ENCODE peak calls at places on chromosomes 3 and 15, in eight cellular contexts. N, Q, Y, V, H, I, F and R are unnamed samples.

GRCh38 chr3:173838644-173839043 is 441.1 kb downstream of the NLGN1 start:
- DNase-seq in N (no peak), Q (no peak), Y (no peak), V (no peak), H (no peak), I (no peak), F (no peak), R (no peak)

GRCh38 chr3:125128861-125129501 is 73.2 kb upstream of the HEG1 start:
- DNase-seq in N (no peak), Q (peak; percentile 53), Y (peak; percentile 41), V (no peak), H (no peak), I (no peak), F (peak; percentile 76), R (no peak)

GRCh38 chr15:50250789-50251394 is 14.6 kb downstream of the HDC start:
- DNase-seq in N (no peak), Q (no peak), Y (no peak), V (no peak), H (no peak), I (no peak), F (no peak), R (no peak)

GRCh38 chr3:142886938-142887337 is 1.9 kb downstream of the PCOLCE2 start:
- DNase-seq in N (no peak), Q (peak; percentile 35), Y (no peak), V (no peak), H (peak; percentile 18), I (no peak), F (no peak), R (no peak)

GRCh38 chr3:49689046-49689886 is at the start of the genes MST1 and RNF123:
- DNase-seq in N (peak; percentile 21), Q (peak; percentile 79), Y (peak; percentile 94), V (no peak), H (peak; percentile 89), I (peak; percentile 95), F (peak; percentile 85), R (peak; percentile 75)

GRCh38 chr3:149936812-149937230 is 33.9 kb downstream of the PFN2 start:
- DNase-seq in N (no peak), Q (peak; percentile 54), Y (peak; percentile 60), V (no peak), H (peak; percentile 56), I (no peak), F (peak; percentile 24), R (no peak)

GRCh38 chr3:27500051-27500450 is 15.9 kb upstream of the SLC4A7 start:
- DNase-seq in N (no peak), Q (no peak), Y (no peak), V (no peak), H (no peak), I (no peak), F (no peak), R (no peak)

GRCh38 chr3:57682284-57682683 is 10.6 kb downstream of the DENND6A start:
- DNase-seq in N (no peak), Q (peak; percentile 15), Y (no peak), V (no peak), H (no peak), I (no peak), F (no peak), R (no peak)

GRCh38 chr3:188230962-188231361 is 77.0 kb downstream of the LPP start:
- DNase-seq in N (peak; percentile 54), Q (no peak), Y (no peak), V (no peak), H (no peak), I (no peak), F (no peak), R (no peak)

GRCh38 chr15:28017423-28017924 is 81.6 kb downstream of the OCA2 start:
- DNase-seq in N (no peak), Q (no peak), Y (peak; percentile 73), V (no peak), H (peak; percentile 19), I (no peak), F (no peak), R (no peak)
- TF ChIP-seq CTCF in N (no peak), Q (peak; percentile 39), Y (peak; percentile 38), V (peak; percentile 39), H (no peak), I (no peak), F (no peak), R (no peak)

GRCh38 chr3:43072361-43072760 is 33.5 kb downstream of the POMGNT2 start:
- DNase-seq in N (no peak), Q (no peak), Y (no peak), V (no peak), H (no peak), I (no peak), F (no peak), R (no peak)

GRCh38 chr3:43073116-43073835 is 32.6 kb downstream of the POMGNT2 start:
- DNase-seq in N (no peak), Q (no peak), Y (no peak), V (no peak), H (no peak), I (no peak), F (no peak), R (no peak)

GRCh38 chr3:43074482-43074881 is 31.4 kb downstream of the POMGNT2 start:
- DNase-seq in N (no peak), Q (no peak), Y (no peak), V (no peak), H (no peak), I (no peak), F (no peak), R (no peak)

GRCh38 chr3:43073836-43074220 is 32.1 kb downstream of the POMGNT2 start:
- DNase-seq in N (no peak), Q (no peak), Y (no peak), V (no peak), H (no peak), I (no peak), F (no peak), R (no peak)

GRCh38 chr3:43071313-43071893 is 34.5 kb downstream of the POMGNT2 start:
- DNase-seq in N (no peak), Q (no peak), Y (no peak), V (no peak), H (no peak), I (no peak), F (no peak), R (no peak)
- TF ChIP-seq CTCF in N (peak; percentile 33), Q (peak; percentile 58), Y (peak; percentile 24), V (peak; percentile 66), H (peak; percentile 21), I (no peak), F (peak; percentile 25), R (no peak)

GRCh38 chr15:83977992-83978391 is 257.6 kb upstream of the GOLGA6L4 start:
- DNase-seq in N (no peak), Q (no peak), Y (no peak), V (no peak), H (no peak), I (no peak), F (no peak), R (no peak)

GRCh38 chr15:83978588-83978987 is 257.0 kb upstream of the GOLGA6L4 start:
- DNase-seq in N (no peak), Q (no peak), Y (no peak), V (no peak), H (no peak), I (no peak), F (no peak), R (no peak)

GRCh38 chr15:83970290-83970890 is 265.2 kb upstream of the GOLGA6L4 start:
- DNase-seq in N (no peak), Q (no peak), Y (no peak), V (no peak), H (no peak), I (no peak), F (no peak), R (peak; percentile 37)

GRCh38 chr15:83971967-83972366 is 263.6 kb upstream of the GOLGA6L4 start:
- DNase-seq in N (no peak), Q (no peak), Y (no peak), V (no peak), H (no peak), I (no peak), F (no peak), R (no peak)

GRCh38 chr15:83973816-83974215 is 261.8 kb upstream of the GOLGA6L4 start:
- DNase-seq in N (no peak), Q (no peak), Y (peak; percentile 7), V (no peak), H (peak; percentile 12), I (no peak), F (no peak), R (no peak)
- TF ChIP-seq CTCF in N (peak; percentile 14), Q (peak; percentile 60), Y (peak; percentile 15), V (peak; percentile 49), H (no peak), I (no peak), F (peak; percentile 38), R (no peak)

DNA sequence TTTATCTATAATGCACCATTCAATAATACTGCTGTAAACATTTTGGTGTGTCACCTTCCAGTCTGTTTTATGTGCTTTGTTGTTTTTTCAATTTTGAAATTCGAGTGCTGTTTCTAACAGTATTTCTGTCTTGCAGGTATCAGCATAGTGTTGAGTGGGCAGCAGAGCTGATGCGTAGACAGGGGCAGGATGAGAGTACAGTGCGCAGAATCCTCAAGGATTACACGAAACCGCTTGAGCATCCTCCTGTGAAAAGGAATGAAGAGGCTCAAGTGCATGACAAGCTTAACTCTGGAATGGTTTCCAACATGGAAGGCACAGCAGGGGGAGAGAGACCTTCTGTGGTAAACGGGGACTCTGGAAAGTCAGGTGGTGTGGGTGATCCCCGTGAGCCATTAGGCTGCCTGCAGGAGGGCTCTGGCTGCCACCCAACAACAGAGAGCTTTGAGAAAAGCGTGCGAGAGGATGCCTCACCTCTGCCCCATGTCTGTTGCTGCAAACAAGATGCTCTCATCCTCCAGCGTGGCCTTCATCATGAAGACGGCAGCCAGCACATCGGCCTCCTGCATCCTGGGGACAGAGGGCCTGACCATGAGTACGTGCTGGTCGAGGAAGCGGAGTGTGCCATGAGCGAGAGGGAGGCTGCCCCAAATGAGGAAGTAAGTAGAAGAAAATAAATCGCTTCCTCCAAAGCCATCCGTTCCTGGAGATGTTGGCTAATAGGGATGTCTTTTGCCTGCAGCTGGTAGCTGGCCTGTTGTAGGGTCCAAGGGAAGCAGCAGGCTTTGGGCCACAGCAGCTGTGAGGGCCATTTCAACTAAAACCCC is 19.1 kb downstream of the TSEN2 start:
- DNase-seq in N (no peak), Q (no peak), Y (no peak), V (no peak), H (no peak), I (no peak), F (peak; percentile 34), R (no peak)
- TF ChIP-seq CTCF in N (no peak), Q (no peak), Y (no peak), V (no peak), H (no peak), I (no peak), F (no peak), R (no peak)

DNA sequence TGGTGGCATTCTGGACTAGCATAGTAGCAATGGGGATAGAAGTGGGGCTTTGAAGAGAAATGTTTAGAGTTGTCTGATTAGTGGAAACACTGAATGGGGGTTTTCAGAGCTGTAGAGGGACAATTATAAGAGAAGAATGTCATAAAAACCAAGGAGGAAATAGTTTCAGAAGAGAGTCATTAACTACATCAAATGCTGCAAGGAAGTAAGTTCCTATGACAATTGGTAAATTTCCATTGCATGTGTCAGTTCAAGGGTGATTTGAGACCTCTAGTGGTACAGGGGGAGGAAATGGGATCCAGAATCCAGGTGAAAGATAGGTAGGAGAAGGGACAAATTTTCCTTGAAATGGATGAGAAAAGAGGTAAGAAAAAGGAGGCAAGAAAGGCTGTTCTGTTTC is 68.3 kb upstream of the TBC1D5 start:
- DNase-seq in N (no peak), Q (no peak), Y (no peak), V (no peak), H (peak; percentile 19), I (no peak), F (no peak), R (no peak)
- TF ChIP-seq CTCF in N (no peak), Q (peak; percentile 38), Y (peak; percentile 39), V (peak; percentile 54), H (peak; percentile 46), I (no peak), F (no peak), R (no peak)